ENCODE peak calls at places on chromosomes 5 and 9, in four cellular contexts. One of them, this sample, is unnamed.

GRCh38 chr9:127558581-127559246 is 53.4 kb upstream of the STXBP1 start:
- DNase-seq in H1: no peak
- DNase-seq in GM12878: no peak
- DNase-seq in K562: no peak
- DNase-seq in this sample: no peak

GRCh38 chr9:129311638-129312037 is 133.6 kb upstream of the IER5L start:
- DNase-seq in H1: no peak
- DNase-seq in GM12878: no peak
- DNase-seq in K562: no peak
- DNase-seq in this sample: no peak

GRCh38 chr5:27854243-27854852 is 816.0 kb upstream of the CDH9 start:
- DNase-seq in H1: no peak
- DNase-seq in GM12878: no peak
- DNase-seq in K562: no peak
- DNase-seq in this sample: no peak

GRCh38 chr9:17315341-17315740 is 180.5 kb downstream of the CNTLN start:
- DNase-seq in H1: no peak
- DNase-seq in GM12878: no peak
- DNase-seq in K562: no peak
- DNase-seq in this sample: no peak

GRCh38 chr5:61004448-61004847 is 59.4 kb downstream of the NDUFAF2 start:
- DNase-seq in H1: no peak
- DNase-seq in GM12878: no peak
- DNase-seq in K562: no peak
- DNase-seq in this sample: no peak

GRCh38 chr5:10521466-10522223 is 42.2 kb upstream of the ANKRD33B start:
- DNase-seq in H1: no peak
- DNase-seq in GM12878: no peak
- DNase-seq in K562: peak
- DNase-seq in this sample: no peak

GRCh38 chr9:36101916-36102741 is 34.4 kb upstream of the GLIPR2 start:
- DNase-seq in H1: peak
- DNase-seq in GM12878: no peak
- DNase-seq in K562: no peak
- DNase-seq in this sample: peak

GRCh38 chr5:113692466-113693204 is 179.1 kb downstream of the YTHDC2 start:
- DNase-seq in H1: no peak
- DNase-seq in GM12878: no peak
- DNase-seq in K562: no peak
- DNase-seq in this sample: no peak

GRCh38 chr5:179315356-179315890 is 29.8 kb downstream of the ADAMTS2 start:
- DNase-seq in H1: no peak
- DNase-seq in GM12878: no peak
- DNase-seq in K562: no peak
- DNase-seq in this sample: no peak

GRCh38 chr9:22374021-22374420 is 72.6 kb upstream of the DMRTA1 start:
- DNase-seq in H1: no peak
- DNase-seq in GM12878: no peak
- DNase-seq in K562: no peak
- DNase-seq in this sample: no peak

GRCh38 chr5:154158379-154158738 is 32.2 kb upstream of the GALNT10 start:
- DNase-seq in H1: no peak
- DNase-seq in GM12878: no peak
- DNase-seq in K562: no peak
- DNase-seq in this sample: no peak

GRCh38 chr9:133950206-133950915 is 41.8 kb downstream of the VAV2 start:
- DNase-seq in H1: no peak
- DNase-seq in GM12878: no peak
- DNase-seq in K562: peak
- DNase-seq in this sample: no peak

GRCh38 chr5:33074548-33074947 is 363.4 kb downstream of the NPR3 start:
- DNase-seq in H1: no peak
- DNase-seq in GM12878: no peak
- DNase-seq in K562: no peak
- DNase-seq in this sample: no peak

GRCh38 chr5:139823757-139824355 is 28.2 kb downstream of the PSD2 start:
- DNase-seq in H1: no peak
- DNase-seq in GM12878: no peak
- DNase-seq in K562: no peak
- DNase-seq in this sample: no peak

DNA sequence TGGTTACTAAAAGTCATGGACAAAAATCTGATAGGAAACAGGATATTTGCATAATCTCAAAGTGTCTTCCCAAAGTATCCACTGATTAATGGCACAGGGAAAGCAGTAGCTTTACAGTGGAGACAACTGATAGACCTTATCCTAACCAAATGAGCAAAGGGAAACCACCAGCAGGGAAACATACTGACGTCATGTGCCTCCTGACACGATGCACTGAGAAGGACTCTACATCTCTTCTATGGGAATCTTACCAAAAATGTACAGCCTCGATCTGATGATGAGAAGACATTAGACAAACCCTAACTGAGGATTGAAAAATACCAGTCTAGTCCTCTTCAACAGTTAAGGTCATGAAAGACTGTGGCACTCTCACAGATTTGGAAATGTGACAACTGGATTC is 166.2 kb downstream of the INSYN2B start:
- DNase-seq in H1: no peak
- DNase-seq in GM12878: no peak
- DNase-seq in K562: no peak
- DNase-seq in this sample: no peak
- TF ChIP-seq BRCA1 in H1: no peak
- TF ChIP-seq BRCA1 in GM12878: no peak
- TF ChIP-seq BRCA1 in K562: no peak
- TF ChIP-seq BRCA1 in this sample: no peak

GRCh38 chr5:664343-664993 is 28.7 kb downstream of the TPPP start:
- DNase-seq in H1: no peak
- DNase-seq in GM12878: no peak
- DNase-seq in K562: no peak
- DNase-seq in this sample: no peak
- TF ChIP-seq BRCA1 in H1: no peak
- TF ChIP-seq BRCA1 in GM12878: no peak
- TF ChIP-seq BRCA1 in K562: no peak
- TF ChIP-seq BRCA1 in this sample: no peak

GRCh38 chr5:143887302-143887638 is 75.3 kb downstream of the HMHB1 start:
- DNase-seq in H1: no peak
- DNase-seq in GM12878: no peak
- DNase-seq in K562: no peak
- DNase-seq in this sample: no peak
- TF ChIP-seq BRCA1 in H1: no peak
- TF ChIP-seq BRCA1 in GM12878: no peak
- TF ChIP-seq BRCA1 in K562: no peak
- TF ChIP-seq BRCA1 in this sample: no peak

GRCh38 chr5:34928267-34928666 is 1.1 kb upstream of the DNAJC21 start:
- DNase-seq in H1: no peak
- DNase-seq in GM12878: no peak
- DNase-seq in K562: no peak
- DNase-seq in this sample: no peak

GRCh38 chr5:34924462-34924765 is 4.9 kb upstream of the DNAJC21 start:
- DNase-seq in H1: no peak
- DNase-seq in GM12878: no peak
- DNase-seq in K562: no peak
- DNase-seq in this sample: no peak

GRCh38 chr5:34927785-34928184 is 1.6 kb upstream of the DNAJC21 start:
- DNase-seq in H1: no peak
- DNase-seq in GM12878: no peak
- DNase-seq in K562: no peak
- DNase-seq in this sample: no peak

GRCh38 chr5:34926318-34926888 is 3.0 kb upstream of the DNAJC21 start:
- DNase-seq in H1: no peak
- DNase-seq in GM12878: no peak
- DNase-seq in K562: no peak
- DNase-seq in this sample: no peak

GRCh38 chr5:34923694-34924461 is 5.5 kb upstream of the DNAJC21 start:
- DNase-seq in H1: no peak
- DNase-seq in GM12878: no peak
- DNase-seq in K562: peak
- DNase-seq in this sample: no peak
- TF ChIP-seq BRCA1 in H1: no peak
- TF ChIP-seq BRCA1 in GM12878: no peak
- TF ChIP-seq BRCA1 in K562: no peak
- TF ChIP-seq BRCA1 in this sample: no peak

DNA sequence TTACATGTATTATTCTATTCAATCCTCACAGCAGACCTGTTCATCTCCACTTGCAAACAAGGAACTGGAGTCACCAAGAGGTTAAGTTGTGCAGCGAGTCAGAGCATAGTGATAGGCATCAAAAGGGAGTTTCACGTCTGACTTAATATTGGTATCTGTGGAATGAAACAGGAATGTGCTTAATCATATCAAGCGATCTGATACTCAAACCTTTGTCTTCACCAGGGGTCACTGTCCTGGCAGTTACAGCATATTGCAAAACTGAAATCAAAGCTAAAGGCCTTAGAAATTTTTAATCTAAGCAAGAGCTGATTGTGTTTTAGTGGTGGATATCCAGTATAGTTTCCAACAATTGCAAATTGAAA is 271.6 kb downstream of the PLK2 start:
- DNase-seq in H1: no peak
- DNase-seq in GM12878: no peak
- DNase-seq in K562: no peak
- DNase-seq in this sample: peak
- TF ChIP-seq BRCA1 in H1: no peak
- TF ChIP-seq BRCA1 in GM12878: no peak
- TF ChIP-seq BRCA1 in K562: no peak
- TF ChIP-seq BRCA1 in this sample: no peak

DNA sequence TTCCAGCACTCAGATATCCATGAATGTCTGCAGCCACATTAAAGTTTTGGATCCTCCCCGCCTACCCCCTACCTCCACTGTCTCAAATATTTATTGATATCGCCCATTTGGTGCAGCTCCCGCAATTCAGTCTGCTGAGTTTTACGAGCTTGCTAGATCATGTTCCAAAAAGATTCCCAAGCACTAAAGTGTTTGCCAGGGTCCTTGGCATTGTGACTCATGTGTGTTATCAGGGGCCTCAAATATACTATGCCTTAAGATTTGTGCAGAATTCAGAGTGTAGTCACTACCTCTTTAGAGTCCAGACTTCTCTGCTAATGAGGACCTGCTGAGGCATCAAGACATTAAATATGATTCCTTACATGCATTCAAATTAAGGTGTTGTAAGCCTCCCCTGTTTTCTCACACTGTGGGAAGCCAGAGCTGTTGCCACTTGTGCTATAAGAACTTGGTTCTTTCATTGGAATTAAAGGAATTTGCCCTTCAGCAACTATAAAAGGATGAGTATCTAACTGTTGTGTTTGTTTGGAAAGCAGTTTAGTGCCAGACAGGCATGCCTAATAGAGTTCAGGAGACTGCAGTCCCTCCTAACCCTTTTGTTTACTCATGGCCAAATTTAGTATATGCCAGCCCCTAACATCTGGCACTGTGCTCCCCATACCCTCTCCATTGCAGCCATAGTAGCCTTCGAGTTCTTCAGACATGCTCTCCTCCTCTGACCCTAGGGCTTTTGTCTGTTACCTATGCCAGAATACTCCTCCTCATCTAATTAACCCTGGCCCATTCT is 316.4 kb downstream of the NR3C1 start:
- DNase-seq in H1: no peak
- DNase-seq in GM12878: no peak
- DNase-seq in K562: no peak
- DNase-seq in this sample: peak
- TF ChIP-seq BRCA1 in H1: no peak
- TF ChIP-seq BRCA1 in GM12878: no peak
- TF ChIP-seq BRCA1 in K562: no peak
- TF ChIP-seq BRCA1 in this sample: no peak

GRCh38 chr9:16257604-16258003 is 612.9 kb downstream of the BNC2 start:
- DNase-seq in H1: no peak
- DNase-seq in GM12878: no peak
- DNase-seq in K562: no peak
- DNase-seq in this sample: no peak
- TF ChIP-seq BRCA1 in H1: no peak
- TF ChIP-seq BRCA1 in GM12878: no peak
- TF ChIP-seq BRCA1 in K562: no peak
- TF ChIP-seq BRCA1 in this sample: no peak

GRCh38 chr5:158801286-158801685 is 298.4 kb downstream of the EBF1 start:
- DNase-seq in H1: no peak
- DNase-seq in GM12878: no peak
- DNase-seq in K562: no peak
- DNase-seq in this sample: no peak
- TF ChIP-seq BRCA1 in H1: no peak
- TF ChIP-seq BRCA1 in GM12878: no peak
- TF ChIP-seq BRCA1 in K562: no peak
- TF ChIP-seq BRCA1 in this sample: no peak

GRCh38 chr5:132025403-132025971 is 14.0 kb upstream of the ACSL6 start:
- DNase-seq in H1: no peak
- DNase-seq in GM12878: no peak
- DNase-seq in K562: no peak
- DNase-seq in this sample: no peak
- TF ChIP-seq BRCA1 in H1: no peak
- TF ChIP-seq BRCA1 in GM12878: no peak
- TF ChIP-seq BRCA1 in K562: no peak
- TF ChIP-seq BRCA1 in this sample: no peak

DNA sequence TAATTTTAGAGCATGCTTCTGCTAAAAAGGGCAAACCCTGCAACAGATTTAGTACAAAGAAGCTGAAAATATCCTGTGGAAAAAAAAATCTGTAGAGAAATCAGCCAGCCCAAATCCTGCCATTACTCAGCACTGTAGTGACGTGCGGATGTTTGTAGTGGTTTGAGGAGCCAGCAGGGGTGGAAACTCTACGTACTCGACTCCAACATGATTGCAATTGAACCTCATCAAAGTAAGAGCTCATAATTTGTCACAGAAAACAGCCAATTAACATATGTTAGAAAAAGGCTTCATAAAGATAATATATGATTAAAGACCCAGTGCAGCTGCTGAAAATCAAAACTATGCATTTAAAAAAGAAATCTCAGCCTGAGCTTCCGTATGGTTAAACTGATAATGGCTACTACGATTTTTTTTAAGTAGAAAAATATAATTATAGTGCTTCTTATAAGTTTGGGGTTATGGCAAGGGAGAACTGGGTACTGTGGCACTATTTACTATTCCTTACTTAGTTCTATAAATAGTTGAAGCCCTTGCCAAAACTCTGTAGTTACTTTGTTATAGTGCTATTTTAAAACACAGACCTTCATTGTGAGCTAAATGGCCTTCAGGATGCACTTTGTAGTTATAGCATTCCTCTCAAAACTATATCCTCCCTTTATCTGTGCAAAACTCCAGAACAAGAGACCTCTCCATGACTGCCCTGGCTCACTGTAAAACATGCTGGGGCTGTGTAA is 49.4 kb downstream of the MEF2C start:
- DNase-seq in H1: no peak
- DNase-seq in GM12878: no peak
- DNase-seq in K562: no peak
- DNase-seq in this sample: no peak
- TF ChIP-seq BRCA1 in H1: no peak
- TF ChIP-seq BRCA1 in GM12878: no peak
- TF ChIP-seq BRCA1 in K562: no peak
- TF ChIP-seq BRCA1 in this sample: no peak